ENCODE peak calls at places on chromosomes 11 and 22, in seven cellular contexts. V, Q, A, I, T, H and M are unnamed samples.

GRCh38 chr11:82756765-82757650 is 23.3 kb upstream of the FAM181B start:
- DNase-seq in V (no peak), Q (no peak), A (no peak), I (no peak), T (no peak), H (no peak), M (no peak)

GRCh38 chr11:60710482-60710881 is 11.1 kb downstream of the MS4A8 start:
- DNase-seq in V (no peak), Q (no peak), A (peak), I (no peak), T (no peak), H (no peak), M (no peak)

GRCh38 chr11:75421035-75421602 is 11.9 kb downstream of the KLHL35 start:
- DNase-seq in V (no peak), Q (no peak), A (no peak), I (no peak), T (no peak), H (no peak), M (no peak)

GRCh38 chr11:20421902-20422301 is 34.4 kb downstream of the PRMT3 start:
- DNase-seq in V (no peak), Q (no peak), A (no peak), I (no peak), T (no peak), H (no peak), M (no peak)

GRCh38 chr11:109804911-109805310 is 288.3 kb upstream of the ZC3H12C start:
- DNase-seq in V (no peak), Q (no peak), A (no peak), I (no peak), T (no peak), H (no peak), M (no peak)

GRCh38 chr11:116136987-116137674 is 632.9 kb upstream of the CADM1 start:
- DNase-seq in V (no peak), Q (no peak), A (no peak), I (no peak), T (no peak), H (no peak), M (no peak)

GRCh38 chr22:46881373-46882118 is 119.1 kb downstream of the TBC1D22A start:
- DNase-seq in V (no peak), Q (no peak), A (no peak), I (peak), T (no peak), H (no peak), M (no peak)

GRCh38 chr11:92769125-92769524 is 200.3 kb upstream of the MTNR1B start:
- DNase-seq in V (no peak), Q (no peak), A (no peak), I (no peak), T (no peak), H (no peak), M (peak)

GRCh38 chr11:128686745-128687177 is 7.1 kb upstream of the FLI1 start:
- DNase-seq in V (peak), Q (no peak), A (peak), I (peak), T (peak), H (no peak), M (no peak)

GRCh38 chr11:111494040-111494439 is 18.1 kb downstream of the BTG4 start:
- DNase-seq in V (no peak), Q (no peak), A (no peak), I (no peak), T (no peak), H (no peak), M (peak)

GRCh38 chr11:2870955-2871720 is 14.4 kb downstream of the CDKN1C start:
- DNase-seq in V (no peak), Q (no peak), A (no peak), I (no peak), T (no peak), H (no peak), M (no peak)

GRCh38 chr11:69950120-69950519 is 128.0 kb upstream of the ANO1 start:
- DNase-seq in V (no peak), Q (no peak), A (peak), I (peak), T (peak), H (no peak), M (peak)

GRCh38 chr22:49736538-49736937 is 91.1 kb downstream of the BRD1 start:
- DNase-seq in V (peak), Q (no peak), A (no peak), I (no peak), T (no peak), H (no peak), M (no peak)

GRCh38 chr11:74696488-74696887 is 34.7 kb downstream of the CHRDL2 start:
- DNase-seq in V (no peak), Q (no peak), A (peak), I (no peak), T (no peak), H (no peak), M (no peak)

GRCh38 chr11:107716884-107717532 is 5.2 kb upstream of the SLN start:
- DNase-seq in V (no peak), Q (no peak), A (no peak), I (peak), T (peak), H (no peak), M (no peak)

GRCh38 chr22:36144886-36145541 is 15.5 kb downstream of the APOL3 start:
- DNase-seq in V (no peak), Q (peak), A (peak), I (peak), T (peak), H (peak), M (peak)

GRCh38 chr11:130449996-130450419 is 1.6 kb downstream of the ADAMTS15 start:
- DNase-seq in V (peak), Q (no peak), A (peak), I (no peak), T (peak), H (peak), M (no peak)

GRCh38 chr11:29173660-29174062 is 843.2 kb downstream of the KCNA4 start:
- DNase-seq in V (no peak), Q (no peak), A (peak), I (peak), T (peak), H (no peak), M (peak)

DNA sequence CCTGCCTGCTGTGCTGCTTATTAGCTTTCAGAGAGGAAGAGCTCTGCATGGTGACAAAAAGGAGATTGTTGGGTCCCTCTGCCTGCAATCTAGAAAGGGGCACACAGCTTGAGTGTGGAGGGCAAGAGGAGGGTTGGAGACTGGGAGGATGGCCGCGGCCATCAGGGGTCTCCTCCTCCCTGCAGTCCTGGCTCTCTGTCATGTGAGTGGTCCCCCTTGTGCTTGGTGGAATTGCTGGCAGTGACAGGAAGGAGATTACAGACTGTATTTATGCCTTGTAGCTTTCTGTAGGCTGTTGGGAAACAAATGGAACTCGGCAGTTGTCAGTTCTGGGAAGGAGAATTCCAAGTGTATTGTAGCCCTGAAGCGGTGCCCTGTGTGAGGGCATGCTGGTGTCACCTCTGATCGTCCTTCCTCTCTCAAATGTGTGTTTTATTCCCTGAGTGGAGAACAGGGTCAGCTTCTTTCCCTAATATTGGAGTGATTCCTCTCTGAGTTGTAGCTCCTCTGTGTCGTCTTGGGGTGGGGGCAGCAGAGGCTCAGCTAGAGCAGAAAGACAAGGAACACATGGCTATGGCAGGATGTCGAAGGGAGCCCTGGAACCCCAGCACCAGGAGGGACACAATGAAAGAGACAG is 163.1 kb downstream of the PKNOX2 start:
- DNase-seq in V (no peak), Q (no peak), A (no peak), I (no peak), T (no peak), H (no peak), M (no peak)
- TF ChIP-seq CTCF in V (no peak), Q (no peak), A (no peak), I (no peak), T (no peak), H (no peak), M (no peak)

GRCh38 chr22:29635734-29636357 is 32.4 kb downstream of the NF2 start:
- DNase-seq in V (no peak), Q (peak), A (peak), I (peak), T (peak), H (no peak), M (peak)
- TF ChIP-seq CTCF in V (peak), Q (peak), A (peak), I (peak), T (peak), H (peak), M (peak)

GRCh38 chr11:36056160-36056751 is 112.4 kb downstream of the LDLRAD3 start:
- DNase-seq in V (no peak), Q (no peak), A (peak), I (peak), T (no peak), H (no peak), M (peak)
- TF ChIP-seq CTCF in V (peak), Q (peak), A (peak), I (peak), T (peak), H (no peak), M (peak)

GRCh38 chr22:40679964-40680818 is 907 bp downstream of the MCHR1 start:
- DNase-seq in V (no peak), Q (no peak), A (peak), I (no peak), T (no peak), H (no peak), M (peak)
- TF ChIP-seq CTCF in V (no peak), Q (no peak), A (peak), I (peak), T (peak), H (no peak), M (peak)

GRCh38 chr22:24120029-24120428 is 61.3 kb upstream of the SUSD2 start:
- DNase-seq in V (no peak), Q (no peak), A (no peak), I (no peak), T (no peak), H (no peak), M (no peak)

GRCh38 chr22:24119476-24119875 is 61.8 kb upstream of the SUSD2 start:
- DNase-seq in V (no peak), Q (no peak), A (no peak), I (no peak), T (no peak), H (no peak), M (no peak)

GRCh38 chr22:24118689-24119384 is 62.5 kb upstream of the SUSD2 start:
- DNase-seq in V (no peak), Q (no peak), A (no peak), I (no peak), T (no peak), H (no peak), M (no peak)

GRCh38 chr22:24115247-24116207 is 65.8 kb upstream of the SUSD2 start:
- DNase-seq in V (no peak), Q (no peak), A (no peak), I (no peak), T (no peak), H (no peak), M (no peak)

GRCh38 chr22:24117942-24118341 is 63.3 kb upstream of the SUSD2 start:
- DNase-seq in V (no peak), Q (no peak), A (no peak), I (no peak), T (no peak), H (no peak), M (peak)
- TF ChIP-seq CTCF in V (no peak), Q (no peak), A (no peak), I (no peak), T (no peak), H (no peak), M (peak)

DNA sequence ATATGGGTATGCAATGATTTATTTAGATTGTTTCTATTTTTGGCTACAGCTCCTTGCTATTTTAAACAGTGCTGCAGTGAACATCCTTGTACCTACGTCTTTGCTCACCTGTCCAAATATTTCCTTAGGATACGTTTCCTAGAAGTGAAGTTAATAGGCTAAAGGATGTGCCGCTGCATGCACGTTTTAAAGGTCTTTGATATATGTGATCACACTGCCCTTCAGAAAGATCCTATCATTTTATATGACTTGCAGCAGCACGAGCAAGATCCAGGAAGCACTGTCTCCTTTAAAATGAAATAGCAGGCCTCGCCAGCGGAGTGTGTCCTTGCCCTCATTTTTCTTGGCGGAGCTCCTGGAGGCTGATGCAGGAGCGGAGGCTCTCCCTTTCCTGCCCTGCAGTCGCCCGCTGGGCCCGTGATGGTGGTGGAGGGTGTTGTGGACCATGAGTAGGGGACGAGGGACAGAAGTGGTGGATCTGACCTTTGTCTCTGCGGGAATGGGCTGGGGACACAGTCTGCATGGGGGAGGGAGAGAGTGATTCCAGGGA is 19.4 kb downstream of the RPS6KA4 start:
- DNase-seq in V (no peak), Q (no peak), A (peak), I (no peak), T (no peak), H (no peak), M (no peak)
- TF ChIP-seq CTCF in V (no peak), Q (no peak), A (no peak), I (no peak), T (no peak), H (no peak), M (no peak)

DNA sequence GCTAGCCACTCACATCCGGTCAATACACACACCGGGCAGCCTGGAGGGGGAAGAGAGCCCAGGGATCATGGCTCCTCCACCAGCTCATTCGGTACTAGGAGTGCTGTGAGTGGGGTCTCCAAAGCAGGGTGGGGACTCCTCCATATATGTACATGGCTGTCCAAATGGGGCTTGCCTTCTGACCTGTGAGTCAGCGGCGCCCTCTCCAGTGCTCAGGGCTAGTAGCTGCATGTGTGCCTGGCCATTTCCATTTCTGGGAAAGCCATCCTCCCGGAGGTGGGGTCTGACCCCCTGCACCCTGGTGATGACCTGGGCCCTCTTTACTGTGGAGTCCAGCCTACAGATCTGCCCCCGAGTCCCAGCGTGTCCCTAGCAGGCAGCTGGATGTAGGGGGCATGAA is 181.9 kb downstream of the CEP164 start:
- DNase-seq in V (no peak), Q (no peak), A (no peak), I (no peak), T (no peak), H (no peak), M (no peak)
- TF ChIP-seq CTCF in V (no peak), Q (no peak), A (no peak), I (no peak), T (no peak), H (no peak), M (no peak)